ENCODE peak calls at places on chromosomes 11 and 22, in four cellular contexts. R, K, O and X are unnamed samples.

GRCh38 chr11:134611537-134611936 is 199.5 kb upstream of the B3GAT1 start:
- DNase-seq in R (no peak), K (no peak), O (no peak), X (peak; percentile 19)

GRCh38 chr22:46846154-46846831 is 83.8 kb downstream of the TBC1D22A start:
- DNase-seq in R (no peak), K (no peak), O (no peak), X (no peak)

GRCh38 chr11:83573097-83573496 is 286.9 kb upstream of the CCDC90B start:
- DNase-seq in R (no peak), K (no peak), O (no peak), X (no peak)

GRCh38 chr11:64722141-64723050 is 601 bp downstream of the NRXN2 start:
- DNase-seq in R (no peak), K (no peak), O (no peak), X (no peak)

GRCh38 chr22:50229370-50229769 is 15.5 kb downstream of the TUBGCP6 start:
- DNase-seq in R (no peak), K (no peak), O (no peak), X (no peak)

GRCh38 chr22:36913431-36914382 is at the start of gene CSF2RB:
- DNase-seq in R (no peak), K (no peak), O (no peak), X (no peak)

GRCh38 chr11:36431429-36432092 is 78.5 kb downstream of the TRAF6 start:
- DNase-seq in R (peak; percentile 18), K (no peak), O (no peak), X (no peak)

GRCh38 chr11:78330361-78330760 is 87.3 kb downstream of the GAB2 start:
- DNase-seq in R (no peak), K (no peak), O (no peak), X (no peak)

GRCh38 chr22:44814266-44815098 is 62.1 kb downstream of the ARHGAP8 start:
- DNase-seq in R (no peak), K (no peak), O (no peak), X (no peak)

GRCh38 chr11:128717581-128717980 is 23.7 kb downstream of the FLI1 start:
- DNase-seq in R (no peak), K (no peak), O (no peak), X (no peak)

GRCh38 chr22:46915978-46916730 is 153.7 kb downstream of the TBC1D22A start:
- DNase-seq in R (no peak), K (no peak), O (no peak), X (no peak)

GRCh38 chr11:91932151-91932821 is 292.3 kb upstream of the FAT3 start:
- DNase-seq in R (peak; percentile 40), K (no peak), O (no peak), X (no peak)

GRCh38 chr11:126925321-126926093 is 75.1 kb downstream of the KIRREL3 start:
- DNase-seq in R (no peak), K (no peak), O (peak; percentile 18), X (no peak)

GRCh38 chr11:129287920-129288319 is 87.7 kb upstream of the BARX2 start:
- DNase-seq in R (no peak), K (no peak), O (no peak), X (no peak)

GRCh38 chr11:77522215-77522614 is 48.3 kb upstream of the PAK1 start:
- DNase-seq in R (peak; percentile 62), K (no peak), O (no peak), X (no peak)

GRCh38 chr22:44045171-44045570 is 21.1 kb downstream of the PARVB start:
- DNase-seq in R (no peak), K (no peak), O (no peak), X (no peak)

GRCh38 chr22:49701380-49702067 is 126.1 kb downstream of the BRD1 start:
- DNase-seq in R (peak; percentile 33), K (no peak), O (no peak), X (peak; percentile 52)

GRCh38 chr11:34194576-34195335 is 89.3 kb downstream of the NAT10 start:
- DNase-seq in R (peak; percentile 63), K (no peak), O (peak; percentile 57), X (no peak)

GRCh38 chr22:46054091-46054877 is 77.3 kb upstream of the WNT7B start:
- DNase-seq in R (no peak), K (no peak), O (no peak), X (no peak)

GRCh38 chr11:1367721-1368120 is 22.0 kb upstream of the BRSK2 start:
- DNase-seq in R (no peak), K (no peak), O (no peak), X (no peak)

GRCh38 chr11:76620471-76620870 is 50.1 kb downstream of the LRRC32 start:
- DNase-seq in R (no peak), K (no peak), O (no peak), X (no peak)

GRCh38 chr11:6682591-6682935 is 577 bp downstream of the MRPL17 start:
- DNase-seq in R (no peak), K (no peak), O (no peak), X (no peak)

GRCh38 chr11:6681505-6681904 is 1.6 kb downstream of the MRPL17 start:
- DNase-seq in R (peak; percentile 35), K (no peak), O (no peak), X (no peak)

GRCh38 chr11:6681949-6682348 is 1.2 kb downstream of the MRPL17 start:
- DNase-seq in R (peak; percentile 13), K (no peak), O (no peak), X (no peak)

GRCh38 chr11:6686006-6686405 is 2.9 kb upstream of the MRPL17 start:
- DNase-seq in R (no peak), K (no peak), O (no peak), X (no peak)

GRCh38 chr11:6682936-6683861 is at the start of gene MRPL17:
- DNase-seq in R (peak; percentile 99), K (peak; percentile 99), O (peak; percentile 99), X (peak; percentile 97)
- H3K4ac ChIP-seq in R (peak within 1 kb of the TSS; percentile 98), K (no peak within 1 kb of the TSS), O (no peak within 1 kb of the TSS), X (peak within 1 kb of the TSS; percentile 100)

GRCh38 chr11:131748146-131749050 is 378.0 kb downstream of the NTM start:
- DNase-seq in R (peak; percentile 55), K (peak; percentile 58), O (peak; percentile 62), X (peak; percentile 83)

GRCh38 chr11:131744847-131745246 is 374.4 kb downstream of the NTM start:
- DNase-seq in R (no peak), K (no peak), O (no peak), X (no peak)

GRCh38 chr11:131745405-131745804 is 375.0 kb downstream of the NTM start:
- DNase-seq in R (no peak), K (no peak), O (no peak), X (no peak)

GRCh38 chr11:131749100-131749499 is 378.7 kb downstream of the NTM start:
- DNase-seq in R (no peak), K (no peak), O (no peak), X (no peak)

GRCh38 chr11:131746201-131746600 is 375.8 kb downstream of the NTM start:
- DNase-seq in R (no peak), K (no peak), O (no peak), X (no peak)
- H3K4ac ChIP-seq in R (no peak overlapping the region), K (no peak overlapping the region), O (no peak overlapping the region), X (no peak overlapping the region)

DNA sequence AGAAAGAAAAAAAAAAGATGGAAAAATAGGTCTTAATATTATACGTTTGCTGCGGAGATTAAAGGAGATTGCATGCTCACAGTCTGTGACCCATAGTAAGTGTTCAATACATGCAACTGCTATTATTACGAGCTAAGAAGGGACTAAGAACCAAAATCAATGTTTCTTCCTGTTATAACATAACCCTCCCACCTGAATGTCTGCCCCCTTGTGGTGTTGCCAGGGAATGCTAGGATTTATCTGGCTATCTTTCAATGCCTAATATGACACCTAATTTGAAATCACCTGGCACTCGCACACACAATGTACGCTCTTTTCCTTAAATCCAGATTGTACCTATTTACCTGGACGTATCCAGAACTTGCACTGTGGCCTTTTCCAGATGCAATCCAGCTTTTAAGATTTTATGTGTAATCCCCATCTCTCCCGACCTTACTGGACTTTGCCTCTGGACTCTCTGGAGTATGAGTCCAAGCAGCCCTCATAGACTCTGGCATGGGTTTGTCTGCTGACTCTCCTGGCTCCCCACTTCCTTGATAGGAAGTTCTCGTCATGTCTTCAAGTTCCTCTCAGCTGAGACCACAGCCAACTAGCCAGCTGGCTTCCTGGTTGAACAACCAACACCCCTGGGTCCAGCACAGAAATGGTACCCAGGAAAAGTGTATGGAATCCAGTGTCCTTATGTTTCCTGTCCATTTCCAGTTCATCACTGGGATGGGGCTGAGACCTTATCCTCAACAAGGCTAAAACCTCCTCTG is 151.5 kb downstream of the CCDC34 start:
- DNase-seq in R (no peak), K (no peak), O (no peak), X (no peak)
- H3K4ac ChIP-seq in R (no peak overlapping the region), K (no peak overlapping the region), O (no peak overlapping the region), X (no peak overlapping the region)

GRCh38 chr11:66119348-66120133 is 49.5 kb downstream of the PACS1 start:
- DNase-seq in R (peak; percentile 99), K (no peak), O (no peak), X (no peak)
- H3K4ac ChIP-seq in R (peak overlapping the region; percentile 100), K (no peak overlapping the region), O (no peak overlapping the region), X (no peak overlapping the region)

GRCh38 chr11:72842644-72843330 is 28.6 kb downstream of the ATG16L2 start:
- DNase-seq in R (no peak), K (no peak), O (no peak), X (no peak)

GRCh38 chr11:72842126-72842525 is 27.9 kb downstream of the ATG16L2 start:
- DNase-seq in R (no peak), K (no peak), O (no peak), X (no peak)

GRCh38 chr11:72838691-72839305 is 24.6 kb downstream of the ATG16L2 start:
- DNase-seq in R (no peak), K (no peak), O (no peak), X (no peak)

GRCh38 chr11:72841397-72841796 is 27.2 kb downstream of the ATG16L2 start:
- DNase-seq in R (no peak), K (no peak), O (no peak), X (no peak)

GRCh38 chr11:72840780-72841179 is 26.6 kb downstream of the ATG16L2 start:
- DNase-seq in R (peak; percentile 69), K (no peak), O (no peak), X (no peak)
- H3K4ac ChIP-seq in R (no peak overlapping the region), K (no peak overlapping the region), O (no peak overlapping the region), X (no peak overlapping the region)

GRCh38 chr22:21939392-21940319 is 13.0 kb downstream of the PPM1F start:
- DNase-seq in R (no peak), K (no peak), O (no peak), X (no peak)
- H3K4ac ChIP-seq in R (no peak overlapping the region), K (no peak overlapping the region), O (no peak overlapping the region), X (no peak overlapping the region)

GRCh38 chr11:10752061-10752460 is 1.0 kb downstream of the CTR9 start:
- DNase-seq in R (no peak), K (no peak), O (no peak), X (no peak)
- H3K4ac ChIP-seq in R (no peak overlapping the region), K (no peak overlapping the region), O (no peak overlapping the region), X (no peak overlapping the region)